ENCODE peak calls at places on chromosome 9, in ten cellular contexts. L is IMR-90, Y is A549, V is ascending aorta, T is HFF-Myc, O is epithelial cell of esophagus, D is WERI-Rb-1, S is upper lobe of left lung, X is cardiac fibroblast, H is dorsolateral prefrontal cortex. Q is an unnamed sample.
A peak's percentile ranks its signal among the peaks of the same experiment; 100 is the strongest.

GRCh38 chr9:126705767-126706697 is 92.3 kb downstream of the LMX1B start:
- DNase-seq in L (peak; percentile 11), Y (peak; percentile 79), V (no peak), T (no peak), O (peak; percentile 72), D (peak; percentile 66), S (peak; percentile 60), X (peak; percentile 43), H (peak; percentile 41), Q (no peak)

GRCh38 chr9:137646341-137646740 is 27.5 kb downstream of the EHMT1 start:
- DNase-seq in L (no peak), Y (no peak), V (no peak), T (no peak), O (no peak), D (no peak), S (no peak), X (no peak), H (no peak), Q (no peak)

GRCh38 chr9:38651400-38652042 is 31.1 kb upstream of the ANKRD18A start:
- DNase-seq in L (no peak), Y (no peak), V (no peak), T (no peak), O (no peak), D (no peak), S (no peak), X (no peak), H (no peak), Q (no peak)

GRCh38 chr9:72362680-72363139 is 2.3 kb downstream of the ZFAND5 start:
- DNase-seq in L (peak; percentile 76), Y (peak; percentile 50), V (peak; percentile 81), T (no peak), O (peak; percentile 65), D (peak; percentile 52), S (peak; percentile 90), X (peak; percentile 83), H (peak; percentile 95), Q (peak; percentile 70)

GRCh38 chr9:107491081-107492053 is 1.8 kb upstream of the KLF4 start:
- DNase-seq in L (no peak), Y (no peak), V (no peak), T (no peak), O (no peak), D (no peak), S (peak; percentile 48), X (no peak), H (no peak), Q (no peak)

GRCh38 chr9:126347911-126348760 is 21.5 kb downstream of the MVB12B start:
- DNase-seq in L (no peak), Y (no peak), V (no peak), T (no peak), O (no peak), D (no peak), S (peak; percentile 88), X (no peak), H (no peak), Q (no peak)

GRCh38 chr9:33750307-33750838 is 45.0 kb upstream of the PRSS3 start:
- DNase-seq in L (peak; percentile 15), Y (peak; percentile 53), V (no peak), T (no peak), O (peak; percentile 30), D (no peak), S (no peak), X (no peak), H (no peak), Q (no peak)

GRCh38 chr9:87873607-87874319 is 8.9 kb upstream of the SPATA31E1 start:
- DNase-seq in L (peak; percentile 31), Y (no peak), V (no peak), T (no peak), O (no peak), D (no peak), S (no peak), X (no peak), H (no peak), Q (no peak)

GRCh38 chr9:85349046-85349445 is 392.7 kb downstream of the AGTPBP1 start:
- DNase-seq in L (no peak), Y (no peak), V (no peak), T (no peak), O (no peak), D (no peak), S (no peak), X (no peak), H (no peak), Q (no peak)

GRCh38 chr9:85347541-85347940 is 394.2 kb downstream of the AGTPBP1 start:
- DNase-seq in L (no peak), Y (no peak), V (no peak), T (no peak), O (no peak), D (no peak), S (no peak), X (no peak), H (no peak), Q (no peak)

GRCh38 chr9:85339337-85339736 is 402.4 kb downstream of the AGTPBP1 start:
- DNase-seq in L (no peak), Y (no peak), V (no peak), T (no peak), O (no peak), D (no peak), S (no peak), X (no peak), H (no peak), Q (no peak)

DNA sequence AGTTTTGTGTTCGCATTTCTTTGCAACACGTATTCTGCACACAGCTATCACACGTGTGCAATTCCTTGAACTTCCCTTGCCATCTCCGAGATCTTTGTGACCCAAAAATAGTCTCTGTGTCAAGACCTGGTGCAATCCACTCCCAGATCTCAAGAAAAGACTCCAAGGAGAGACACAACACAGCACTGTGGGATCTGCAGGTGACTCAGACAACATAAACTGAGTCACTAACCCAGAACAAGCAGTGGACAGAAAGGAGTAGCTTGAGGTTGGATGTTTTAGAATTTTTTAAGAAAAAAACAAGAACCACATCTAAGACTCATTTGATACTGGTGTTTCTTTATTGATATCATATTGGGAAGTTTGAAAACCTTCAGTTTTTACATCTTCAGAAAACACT is 396.9 kb downstream of the AGTPBP1 start:
- DNase-seq in L (no peak), Y (no peak), V (no peak), T (no peak), O (peak; percentile 45), D (no peak), S (no peak), X (no peak), H (no peak), Q (no peak)
- TF ChIP-seq CTCF in L (no peak), Y (no peak), V (no peak), T (no peak), O (no peak), D (no peak), S (no peak), X (no peak), H (no peak), Q (no peak)

GRCh38 chr9:115085773-115086377 is 32.1 kb downstream of the TNC start:
- DNase-seq in L (no peak), Y (no peak), V (no peak), T (no peak), O (no peak), D (no peak), S (no peak), X (no peak), H (no peak), Q (no peak)
- TF ChIP-seq CTCF in L (no peak), Y (no peak), V (no peak), T (no peak), O (no peak), D (no peak), S (no peak), X (no peak), H (no peak), Q (no peak)

GRCh38 chr9:101564252-101564651 is 30.5 kb downstream of the PPP3R2 start:
- DNase-seq in L (no peak), Y (no peak), V (no peak), T (no peak), O (no peak), D (no peak), S (no peak), X (no peak), H (no peak), Q (no peak)

GRCh38 chr9:101569736-101570501 is 24.9 kb downstream of the PPP3R2 start:
- DNase-seq in L (no peak), Y (no peak), V (no peak), T (no peak), O (no peak), D (no peak), S (no peak), X (no peak), H (no peak), Q (no peak)

GRCh38 chr9:101571114-101571513 is 23.7 kb downstream of the PPP3R2 start:
- DNase-seq in L (no peak), Y (no peak), V (no peak), T (no peak), O (no peak), D (no peak), S (no peak), X (no peak), H (no peak), Q (no peak)

GRCh38 chr9:101566904-101567724 is 27.7 kb downstream of the PPP3R2 start:
- DNase-seq in L (peak; percentile 68), Y (peak; percentile 36), V (no peak), T (no peak), O (peak; percentile 62), D (peak; percentile 33), S (no peak), X (peak; percentile 64), H (no peak), Q (peak; percentile 11)

DNA sequence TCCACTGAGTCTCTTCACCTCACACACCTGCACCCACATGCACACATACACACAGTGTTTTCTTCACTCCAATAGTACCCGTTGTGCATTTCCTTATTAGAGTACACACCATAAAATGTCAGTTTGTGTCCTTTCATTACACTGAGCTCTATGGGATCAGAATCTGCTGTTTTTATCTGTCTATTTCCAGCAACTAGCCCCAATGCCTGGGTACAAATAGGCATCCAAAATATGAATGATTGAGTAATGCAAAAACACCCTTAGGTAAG is 27.1 kb downstream of the PPP3R2 start:
- DNase-seq in L (no peak), Y (no peak), V (no peak), T (no peak), O (no peak), D (no peak), S (no peak), X (no peak), H (no peak), Q (no peak)
- TF ChIP-seq CTCF in L (no peak), Y (no peak), V (no peak), T (no peak), O (no peak), D (no peak), S (no peak), X (no peak), H (no peak), Q (no peak)

GRCh38 chr9:128203024-128203841 is at the start of gene DNM1:
- DNase-seq in L (peak; percentile 54), Y (peak; percentile 89), V (no peak), T (no peak), O (peak; percentile 45), D (peak; percentile 77), S (peak; percentile 63), X (peak; percentile 40), H (no peak), Q (no peak)

GRCh38 chr9:128204858-128205257 is 1.7 kb downstream of the DNM1 start:
- DNase-seq in L (no peak), Y (no peak), V (no peak), T (no peak), O (no peak), D (peak; percentile 50), S (no peak), X (no peak), H (no peak), Q (no peak)

GRCh38 chr9:128202648-128203023 is 543 bp upstream of the DNM1 start:
- DNase-seq in L (no peak), Y (no peak), V (no peak), T (no peak), O (no peak), D (no peak), S (no peak), X (no peak), H (no peak), Q (no peak)

GRCh38 chr9:128203842-128204551 is 818 bp downstream of the DNM1 start:
- DNase-seq in L (peak; percentile 47), Y (peak; percentile 79), V (no peak), T (no peak), O (no peak), D (peak; percentile 97), S (no peak), X (peak; percentile 29), H (no peak), Q (no peak)

GRCh38 chr9:128201441-128202369 is 1.5 kb upstream of the DNM1 start:
- DNase-seq in L (peak; percentile 71), Y (no peak), V (no peak), T (no peak), O (no peak), D (no peak), S (no peak), X (peak; percentile 40), H (no peak), Q (no peak)
- TF ChIP-seq CTCF in L (no peak), Y (no peak), V (no peak), T (no peak), O (no peak), D (no peak), S (no peak), X (no peak), H (no peak), Q (no peak)

Q was measured in AG09309.